ENCODE peak calls at places on chromosomes 7 and 10, in five cellular contexts. T is HTR-8/SVneo, V is psoas muscle, G is T-helper 9 cell, L is HCT116. B is an unnamed sample.

GRCh38 chr7:25091129-25091528 is 33.9 kb downstream of the CYCS start:
- DNase-seq in T (no peak), V (no peak), G (no peak), L (no peak), B (no peak)

GRCh38 chr7:148588168-148588890 is 2.2 kb upstream of the C7orf33 start:
- DNase-seq in T (no peak), V (no peak), G (no peak), L (no peak), B (no peak)

GRCh38 chr10:69768386-69768785 is 33.3 kb upstream of the COL13A1 start:
- DNase-seq in T (no peak), V (no peak), G (no peak), L (no peak), B (no peak)

GRCh38 chr10:8350250-8350967 is 295.9 kb downstream of the GATA3 start:
- DNase-seq in T (no peak), V (no peak), G (no peak), L (no peak), B (no peak)

GRCh38 chr10:51694369-51694768 is 5.0 kb downstream of the CSTF2T start:
- DNase-seq in T (no peak), V (no peak), G (no peak), L (no peak), B (no peak)

GRCh38 chr10:30433286-30433778 is 652 bp upstream of the MAP3K8 start:
- DNase-seq in T (peak; percentile 65), V (peak; percentile 87), G (peak; percentile 24), L (peak; percentile 64), B (peak; percentile 61)

GRCh38 chr7:68718059-68718685 is 880.1 kb upstream of the AUTS2 start:
- DNase-seq in T (no peak), V (no peak), G (no peak), L (no peak), B (no peak)

GRCh38 chr10:42783181-42783549 is 570 bp downstream of the BMS1 start:
- DNase-seq in T (peak; percentile 15), V (peak; percentile 48), G (no peak), L (no peak), B (peak; percentile 34)

GRCh38 chr10:125362966-125363365 is 202.6 kb upstream of the CTBP2 start:
- DNase-seq in T (no peak), V (no peak), G (no peak), L (no peak), B (no peak)

GRCh38 chr7:114141415-114141814 is 222.6 kb upstream of the PPP1R3A start:
- DNase-seq in T (no peak), V (no peak), G (no peak), L (no peak), B (no peak)

GRCh38 chr10:28685717-28686116 is 8.4 kb downstream of the BAMBI start:
- DNase-seq in T (no peak), V (no peak), G (no peak), L (no peak), B (no peak)

GRCh38 chr7:25759281-25759680 is 392.7 kb upstream of the NFE2L3 start:
- DNase-seq in T (no peak), V (no peak), G (no peak), L (no peak), B (no peak)

GRCh38 chr7:31027161-31027965 is 24.7 kb upstream of the ADCYAP1R1 start:
- DNase-seq in T (no peak), V (no peak), G (no peak), L (no peak), B (no peak)

GRCh38 chr7:46832136-46832535 is 749.8 kb downstream of the TNS3 start:
- DNase-seq in T (no peak), V (no peak), G (no peak), L (no peak), B (no peak)

GRCh38 chr7:128963327-128963757 is 25.6 kb downstream of the IRF5 start:
- DNase-seq in T (no peak), V (no peak), G (no peak), L (no peak), B (peak; percentile 52)

GRCh38 chr7:132402751-132403245 is 173.5 kb downstream of the PLXNA4 start:
- DNase-seq in T (no peak), V (no peak), G (no peak), L (no peak), B (no peak)

GRCh38 chr10:119281581-119282071 is 74.3 kb downstream of the GRK5 start:
- DNase-seq in T (no peak), V (peak; percentile 91), G (no peak), L (no peak), B (no peak)

GRCh38 chr7:116679495-116679894 is 7.5 kb downstream of the MET start:
- DNase-seq in T (no peak), V (no peak), G (no peak), L (no peak), B (no peak)

GRCh38 chr10:100600218-100600617 is 64.5 kb downstream of the HIF1AN start:
- DNase-seq in T (no peak), V (no peak), G (no peak), L (no peak), B (peak; percentile 28)

GRCh38 chr10:73413108-73413527 is 740 bp downstream of the ANXA7 start:
- DNase-seq in T (peak; percentile 51), V (peak; percentile 63), G (peak; percentile 21), L (peak; percentile 51), B (no peak)

GRCh38 chr10:51700228-51700835 is 937 bp upstream of the CSTF2T start:
- DNase-seq in T (no peak), V (no peak), G (no peak), L (no peak), B (peak; percentile 4)

GRCh38 chr7:107130487-107131220 is 38.1 kb upstream of the HBP1 start:
- DNase-seq in T (no peak), V (no peak), G (no peak), L (no peak), B (no peak)

GRCh38 chr7:28919510-28919909 is 38.6 kb downstream of the TRIL start:
- DNase-seq in T (no peak), V (no peak), G (no peak), L (no peak), B (peak; percentile 85)

GRCh38 chr7:113392841-113393540 is 274.6 kb upstream of the SMIM30 start:
- DNase-seq in T (no peak), V (no peak), G (no peak), L (no peak), B (no peak)